ENCODE peak calls at places on chromosomes 13 and 19, in ten cellular contexts. One of them, this sample, is unnamed.

GRCh38 chr19:49488863-49489537 is 1.6 kb downstream of the RPL13A start:
- DNase-seq in esophagus squamous epithelium: no peak
- DNase-seq in ovary: no peak
- DNase-seq in AG09309: no peak
- DNase-seq in astrocyte of the spinal cord: no peak
- DNase-seq in WERI-Rb-1: no peak
- DNase-seq in effector memory CD4-positive, alpha-beta T cell: no peak
- DNase-seq in heart right ventricle: no peak
- DNase-seq in lung: no peak
- DNase-seq in astrocyte: no peak
- DNase-seq in this sample: no peak

GRCh38 chr19:18208098-18208951 is 4.5 kb upstream of the RAB3A start:
- DNase-seq in esophagus squamous epithelium: no peak
- DNase-seq in ovary: peak
- DNase-seq in AG09309: peak
- DNase-seq in astrocyte of the spinal cord: no peak
- DNase-seq in WERI-Rb-1: peak
- DNase-seq in effector memory CD4-positive, alpha-beta T cell: no peak
- DNase-seq in heart right ventricle: peak
- DNase-seq in lung: no peak
- DNase-seq in astrocyte: peak
- DNase-seq in this sample: no peak

GRCh38 chr19:5451494-5451893 is 3.7 kb upstream of the ZNRF4 start:
- DNase-seq in esophagus squamous epithelium: no peak
- DNase-seq in ovary: no peak
- DNase-seq in AG09309: no peak
- DNase-seq in astrocyte of the spinal cord: no peak
- DNase-seq in WERI-Rb-1: no peak
- DNase-seq in effector memory CD4-positive, alpha-beta T cell: no peak
- DNase-seq in heart right ventricle: no peak
- DNase-seq in lung: no peak
- DNase-seq in astrocyte: no peak
- DNase-seq in this sample: no peak

GRCh38 chr13:94233831-94234230 is 245.7 kb downstream of the DCT start:
- DNase-seq in esophagus squamous epithelium: no peak
- DNase-seq in ovary: no peak
- DNase-seq in AG09309: no peak
- DNase-seq in astrocyte of the spinal cord: no peak
- DNase-seq in WERI-Rb-1: no peak
- DNase-seq in effector memory CD4-positive, alpha-beta T cell: no peak
- DNase-seq in heart right ventricle: no peak
- DNase-seq in lung: no peak
- DNase-seq in astrocyte: no peak
- DNase-seq in this sample: no peak

GRCh38 chr13:37360556-37360955 is 238.0 kb downstream of the POSTN start:
- DNase-seq in esophagus squamous epithelium: no peak
- DNase-seq in ovary: no peak
- DNase-seq in AG09309: no peak
- DNase-seq in astrocyte of the spinal cord: peak
- DNase-seq in WERI-Rb-1: no peak
- DNase-seq in effector memory CD4-positive, alpha-beta T cell: no peak
- DNase-seq in heart right ventricle: no peak
- DNase-seq in lung: no peak
- DNase-seq in astrocyte: peak
- DNase-seq in this sample: no peak

GRCh38 chr13:48873598-48873997 is 102.1 kb upstream of the FNDC3A start:
- DNase-seq in esophagus squamous epithelium: no peak
- DNase-seq in ovary: no peak
- DNase-seq in AG09309: no peak
- DNase-seq in astrocyte of the spinal cord: peak
- DNase-seq in WERI-Rb-1: peak
- DNase-seq in effector memory CD4-positive, alpha-beta T cell: no peak
- DNase-seq in heart right ventricle: no peak
- DNase-seq in lung: no peak
- DNase-seq in astrocyte: peak
- DNase-seq in this sample: no peak

GRCh38 chr13:20006206-20006605 is 47.7 kb downstream of the ZMYM2 start:
- DNase-seq in esophagus squamous epithelium: no peak
- DNase-seq in ovary: no peak
- DNase-seq in AG09309: no peak
- DNase-seq in astrocyte of the spinal cord: peak
- DNase-seq in WERI-Rb-1: no peak
- DNase-seq in effector memory CD4-positive, alpha-beta T cell: no peak
- DNase-seq in heart right ventricle: no peak
- DNase-seq in lung: no peak
- DNase-seq in astrocyte: peak
- DNase-seq in this sample: peak

GRCh38 chr19:35216026-35216832 is 12.3 kb downstream of the FAM187B start:
- DNase-seq in esophagus squamous epithelium: no peak
- DNase-seq in ovary: no peak
- DNase-seq in AG09309: no peak
- DNase-seq in astrocyte of the spinal cord: no peak
- DNase-seq in WERI-Rb-1: no peak
- DNase-seq in effector memory CD4-positive, alpha-beta T cell: no peak
- DNase-seq in heart right ventricle: no peak
- DNase-seq in lung: no peak
- DNase-seq in astrocyte: no peak
- DNase-seq in this sample: no peak

GRCh38 chr19:44260343-44260681 is 626 bp downstream of the ZNF233 start:
- DNase-seq in esophagus squamous epithelium: no peak
- DNase-seq in ovary: no peak
- DNase-seq in AG09309: no peak
- DNase-seq in astrocyte of the spinal cord: no peak
- DNase-seq in WERI-Rb-1: no peak
- DNase-seq in effector memory CD4-positive, alpha-beta T cell: no peak
- DNase-seq in heart right ventricle: no peak
- DNase-seq in lung: no peak
- DNase-seq in astrocyte: no peak
- DNase-seq in this sample: no peak
- H3K4me3 ChIP-seq in esophagus squamous epithelium: peak
- H3K4me3 ChIP-seq in ovary: no peak
- H3K4me3 ChIP-seq in AG09309: peak
- H3K4me3 ChIP-seq in astrocyte of the spinal cord: peak
- H3K4me3 ChIP-seq in WERI-Rb-1: no peak
- H3K4me3 ChIP-seq in effector memory CD4-positive, alpha-beta T cell: peak
- H3K4me3 ChIP-seq in heart right ventricle: peak
- H3K4me3 ChIP-seq in lung: no peak
- H3K4me3 ChIP-seq in astrocyte: peak
- H3K4me3 ChIP-seq in this sample: peak

GRCh38 chr19:6473652-6474051 is 7.9 kb downstream of the DENND1C start:
- DNase-seq in esophagus squamous epithelium: no peak
- DNase-seq in ovary: no peak
- DNase-seq in AG09309: no peak
- DNase-seq in astrocyte of the spinal cord: no peak
- DNase-seq in WERI-Rb-1: no peak
- DNase-seq in effector memory CD4-positive, alpha-beta T cell: no peak
- DNase-seq in heart right ventricle: no peak
- DNase-seq in lung: no peak
- DNase-seq in astrocyte: no peak
- DNase-seq in this sample: no peak

GRCh38 chr19:6472713-6473112 is 8.6 kb downstream of the CRB3 start:
- DNase-seq in esophagus squamous epithelium: no peak
- DNase-seq in ovary: no peak
- DNase-seq in AG09309: no peak
- DNase-seq in astrocyte of the spinal cord: no peak
- DNase-seq in WERI-Rb-1: no peak
- DNase-seq in effector memory CD4-positive, alpha-beta T cell: no peak
- DNase-seq in heart right ventricle: no peak
- DNase-seq in lung: no peak
- DNase-seq in astrocyte: no peak
- DNase-seq in this sample: no peak

GRCh38 chr19:6476155-6476895 is 5.3 kb downstream of the DENND1C start:
- DNase-seq in esophagus squamous epithelium: no peak
- DNase-seq in ovary: peak
- DNase-seq in AG09309: no peak
- DNase-seq in astrocyte of the spinal cord: peak
- DNase-seq in WERI-Rb-1: no peak
- DNase-seq in effector memory CD4-positive, alpha-beta T cell: peak
- DNase-seq in heart right ventricle: peak
- DNase-seq in lung: peak
- DNase-seq in astrocyte: no peak
- DNase-seq in this sample: no peak

GRCh38 chr19:6476896-6477431 is 4.6 kb downstream of the DENND1C start:
- DNase-seq in esophagus squamous epithelium: no peak
- DNase-seq in ovary: no peak
- DNase-seq in AG09309: no peak
- DNase-seq in astrocyte of the spinal cord: no peak
- DNase-seq in WERI-Rb-1: no peak
- DNase-seq in effector memory CD4-positive, alpha-beta T cell: no peak
- DNase-seq in heart right ventricle: no peak
- DNase-seq in lung: no peak
- DNase-seq in astrocyte: no peak
- DNase-seq in this sample: no peak

DNA sequence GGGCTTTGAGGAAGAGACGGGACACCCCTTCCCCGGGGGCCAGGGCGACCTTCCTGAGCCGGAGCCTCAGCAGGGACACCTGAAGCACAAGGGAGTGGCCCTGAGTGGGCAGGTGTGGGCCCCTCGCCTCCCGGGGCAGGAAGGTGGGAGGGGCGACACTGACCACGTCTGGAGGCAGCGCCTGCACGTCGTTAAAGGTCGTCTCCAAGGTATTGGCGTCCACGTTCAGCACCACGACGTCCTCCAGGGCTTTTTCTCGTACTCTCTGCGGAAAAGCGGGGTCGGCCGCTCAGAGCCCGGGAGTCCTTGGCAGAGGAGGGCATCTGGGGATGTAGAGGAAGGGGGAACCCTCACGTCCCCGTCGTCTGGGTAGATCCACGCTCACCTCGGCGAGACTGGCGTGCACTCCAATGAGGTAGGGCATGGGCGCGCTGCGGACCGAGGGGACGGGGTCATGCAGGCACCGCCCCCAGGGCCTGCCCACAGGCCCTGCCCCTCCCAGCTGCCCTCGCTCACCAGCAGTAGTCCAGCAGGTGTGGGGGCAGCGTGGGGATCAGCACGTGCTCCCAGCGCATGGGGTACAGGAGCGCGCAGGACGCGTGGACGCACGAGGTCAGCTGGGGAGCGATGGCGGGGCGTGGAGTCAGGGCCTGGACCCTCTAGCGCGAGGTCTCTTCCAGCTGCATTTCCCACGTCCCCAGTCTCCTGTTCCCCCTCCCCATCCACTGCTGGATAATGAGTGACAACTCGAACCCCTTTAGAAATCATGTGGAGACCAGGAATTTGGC is 6.1 kb downstream of the DENND1C start:
- DNase-seq in esophagus squamous epithelium: no peak
- DNase-seq in ovary: no peak
- DNase-seq in AG09309: no peak
- DNase-seq in astrocyte of the spinal cord: no peak
- DNase-seq in WERI-Rb-1: no peak
- DNase-seq in effector memory CD4-positive, alpha-beta T cell: no peak
- DNase-seq in heart right ventricle: no peak
- DNase-seq in lung: no peak
- DNase-seq in astrocyte: no peak
- DNase-seq in this sample: no peak
- H3K4me3 ChIP-seq in esophagus squamous epithelium: peak
- H3K4me3 ChIP-seq in ovary: no peak
- H3K4me3 ChIP-seq in AG09309: no peak
- H3K4me3 ChIP-seq in astrocyte of the spinal cord: no peak
- H3K4me3 ChIP-seq in WERI-Rb-1: no peak
- H3K4me3 ChIP-seq in effector memory CD4-positive, alpha-beta T cell: no peak
- H3K4me3 ChIP-seq in heart right ventricle: no peak
- H3K4me3 ChIP-seq in lung: no peak
- H3K4me3 ChIP-seq in astrocyte: no peak
- H3K4me3 ChIP-seq in this sample: no peak

DNA sequence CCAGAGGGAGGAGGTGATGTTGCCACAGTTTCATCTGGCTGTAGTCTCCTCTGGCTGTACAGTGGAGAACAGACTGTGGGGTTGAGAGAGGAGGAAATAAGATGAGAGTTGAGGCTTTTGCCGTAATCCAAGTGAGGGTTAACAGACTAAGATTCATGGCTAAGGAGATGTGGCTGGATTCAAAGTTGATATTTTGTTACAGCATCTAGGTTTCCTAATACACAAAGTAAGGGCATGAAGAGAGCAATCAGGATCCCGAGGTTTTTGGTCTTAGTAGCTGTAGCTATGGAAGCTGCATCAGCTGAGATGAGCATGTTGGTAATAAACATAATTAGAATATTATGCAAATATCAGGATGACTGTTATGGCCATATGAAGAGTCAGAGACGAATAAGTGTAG is 1.4 kb downstream of the ZNF776 start:
- DNase-seq in esophagus squamous epithelium: no peak
- DNase-seq in ovary: no peak
- DNase-seq in AG09309: no peak
- DNase-seq in astrocyte of the spinal cord: no peak
- DNase-seq in WERI-Rb-1: no peak
- DNase-seq in effector memory CD4-positive, alpha-beta T cell: no peak
- DNase-seq in heart right ventricle: no peak
- DNase-seq in lung: no peak
- DNase-seq in astrocyte: no peak
- DNase-seq in this sample: no peak
- H3K4me3 ChIP-seq in esophagus squamous epithelium: peak
- H3K4me3 ChIP-seq in ovary: no peak
- H3K4me3 ChIP-seq in AG09309: peak
- H3K4me3 ChIP-seq in astrocyte of the spinal cord: peak
- H3K4me3 ChIP-seq in WERI-Rb-1: no peak
- H3K4me3 ChIP-seq in effector memory CD4-positive, alpha-beta T cell: no peak
- H3K4me3 ChIP-seq in heart right ventricle: peak
- H3K4me3 ChIP-seq in lung: peak
- H3K4me3 ChIP-seq in astrocyte: no peak
- H3K4me3 ChIP-seq in this sample: peak

GRCh38 chr19:55252760-55253159 is 6.1 kb downstream of the PPP6R1 start:
- DNase-seq in esophagus squamous epithelium: no peak
- DNase-seq in ovary: peak
- DNase-seq in AG09309: no peak
- DNase-seq in astrocyte of the spinal cord: no peak
- DNase-seq in WERI-Rb-1: no peak
- DNase-seq in effector memory CD4-positive, alpha-beta T cell: no peak
- DNase-seq in heart right ventricle: no peak
- DNase-seq in lung: no peak
- DNase-seq in astrocyte: no peak
- DNase-seq in this sample: no peak

GRCh38 chr19:55253842-55254624 is 4.8 kb downstream of the PPP6R1 start:
- DNase-seq in esophagus squamous epithelium: no peak
- DNase-seq in ovary: no peak
- DNase-seq in AG09309: no peak
- DNase-seq in astrocyte of the spinal cord: no peak
- DNase-seq in WERI-Rb-1: no peak
- DNase-seq in effector memory CD4-positive, alpha-beta T cell: peak
- DNase-seq in heart right ventricle: no peak
- DNase-seq in lung: no peak
- DNase-seq in astrocyte: no peak
- DNase-seq in this sample: no peak

GRCh38 chr19:55255618-55256423 is 3.0 kb downstream of the PPP6R1 start:
- DNase-seq in esophagus squamous epithelium: no peak
- DNase-seq in ovary: no peak
- DNase-seq in AG09309: no peak
- DNase-seq in astrocyte of the spinal cord: no peak
- DNase-seq in WERI-Rb-1: no peak
- DNase-seq in effector memory CD4-positive, alpha-beta T cell: no peak
- DNase-seq in heart right ventricle: no peak
- DNase-seq in lung: no peak
- DNase-seq in astrocyte: peak
- DNase-seq in this sample: no peak

GRCh38 chr19:55253264-55253663 is 5.6 kb downstream of the PPP6R1 start:
- DNase-seq in esophagus squamous epithelium: no peak
- DNase-seq in ovary: no peak
- DNase-seq in AG09309: no peak
- DNase-seq in astrocyte of the spinal cord: no peak
- DNase-seq in WERI-Rb-1: no peak
- DNase-seq in effector memory CD4-positive, alpha-beta T cell: no peak
- DNase-seq in heart right ventricle: no peak
- DNase-seq in lung: no peak
- DNase-seq in astrocyte: no peak
- DNase-seq in this sample: no peak

DNA sequence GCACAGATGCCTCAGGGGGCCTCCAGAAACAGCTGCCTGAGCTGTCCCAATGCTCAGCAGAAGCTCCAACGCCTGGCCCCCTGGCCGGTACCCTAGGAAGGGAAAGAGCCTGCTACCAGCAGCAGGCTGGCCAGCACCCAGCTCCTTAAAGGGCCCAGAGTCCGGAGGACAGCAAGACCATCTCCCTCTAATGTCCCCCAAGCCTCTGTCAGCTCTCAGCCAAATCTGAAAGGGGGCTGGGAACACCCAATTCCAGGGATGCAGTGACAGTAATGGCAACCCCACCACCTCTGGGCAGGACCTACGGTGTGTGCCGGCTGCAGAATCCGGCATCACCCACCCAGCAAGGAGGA is 4.2 kb downstream of the PPP6R1 start:
- DNase-seq in esophagus squamous epithelium: no peak
- DNase-seq in ovary: no peak
- DNase-seq in AG09309: no peak
- DNase-seq in astrocyte of the spinal cord: no peak
- DNase-seq in WERI-Rb-1: no peak
- DNase-seq in effector memory CD4-positive, alpha-beta T cell: no peak
- DNase-seq in heart right ventricle: no peak
- DNase-seq in lung: no peak
- DNase-seq in astrocyte: no peak
- DNase-seq in this sample: no peak
- H3K4me3 ChIP-seq in esophagus squamous epithelium: peak
- H3K4me3 ChIP-seq in ovary: no peak
- H3K4me3 ChIP-seq in AG09309: no peak
- H3K4me3 ChIP-seq in astrocyte of the spinal cord: no peak
- H3K4me3 ChIP-seq in WERI-Rb-1: no peak
- H3K4me3 ChIP-seq in effector memory CD4-positive, alpha-beta T cell: peak
- H3K4me3 ChIP-seq in heart right ventricle: peak
- H3K4me3 ChIP-seq in lung: no peak
- H3K4me3 ChIP-seq in astrocyte: no peak
- H3K4me3 ChIP-seq in this sample: no peak

This sample was measured in skeletal muscle cell.